ENCODE peak calls at places on chromosomes 12 and 14, in four cellular contexts. V, M, I and P are unnamed samples.

GRCh38 chr14:72549026-72549425 is 344.9 kb downstream of the DPF3 start:
- DNase-seq in I (no peak), M (no peak), V (no peak), P (peak; percentile 47)

GRCh38 chr12:121942145-121942718 is 23.8 kb downstream of the CFAP251 start:
- DNase-seq in I (no peak), M (no peak), V (peak; percentile 64), P (no peak)

GRCh38 chr14:23884541-23884904 is 69.0 kb upstream of the DHRS4 start:
- DNase-seq in M (no peak), I (no peak), V (no peak), P (no peak)

GRCh38 chr12:100138048-100138907 is 4.4 kb downstream of the BLTP3B start:
- DNase-seq in V (peak; percentile 22), I (peak; percentile 67), M (no peak), P (peak; percentile 52)

GRCh38 chr14:105258846-105259245 is 10.5 kb downstream of the BTBD6 start:
- DNase-seq in M (no peak), I (no peak), V (no peak), P (no peak)

GRCh38 chr14:84520711-84521338 is 1009.1 kb upstream of the FLRT2 start:
- DNase-seq in V (no peak), M (no peak), I (no peak), P (no peak)

GRCh38 chr14:26791117-26791806 is 193.4 kb upstream of the NOVA1 start:
- DNase-seq in M (no peak), V (no peak), I (no peak), P (no peak)

GRCh38 chr12:57477710-57478681 is 1.7 kb downstream of the ARHGAP9 start:
- DNase-seq in V (no peak), I (peak; percentile 61), M (no peak), P (no peak)

GRCh38 chr12:236445-236844 is 22.5 kb upstream of the SLC6A12 start:
- DNase-seq in M (no peak), V (no peak), I (no peak), P (no peak)

GRCh38 chr14:33457021-33457420 is 493.9 kb downstream of the EGLN3 start:
- DNase-seq in M (no peak), I (no peak), V (peak; percentile 3), P (peak; percentile 13)

GRCh38 chr14:89702151-89702936 is 252.2 kb downstream of the EFCAB11 start:
- DNase-seq in M (no peak), I (no peak), V (peak; percentile 33), P (peak; percentile 76)

GRCh38 chr12:106044773-106045172 is 94.0 kb downstream of the NUAK1 start:
- DNase-seq in V (peak; percentile 80), M (no peak), I (no peak), P (peak; percentile 25)

GRCh38 chr14:74941676-74942097 is 13.7 kb downstream of the PGF start:
- DNase-seq in I (no peak), V (peak; percentile 78), M (no peak), P (peak; percentile 80)

GRCh38 chr12:3033538-3033865 is 43.7 kb upstream of the TSPAN9 start:
- DNase-seq in V (no peak), M (no peak), I (no peak), P (no peak)

GRCh38 chr14:53953002-53953827 is 3.4 kb downstream of the BMP4 start:
- DNase-seq in M (peak; percentile 44), V (peak; percentile 88), I (no peak), P (peak; percentile 58)

GRCh38 chr12:12017798-12018197 is 52.9 kb upstream of the BCL2L14 start:
- DNase-seq in I (no peak), M (no peak), V (no peak), P (no peak)

GRCh38 chr14:96635850-96636249 is 133.7 kb downstream of the PAPOLA start:
- DNase-seq in V (peak; percentile 46), M (no peak), I (no peak), P (no peak)

GRCh38 chr12:53047221-53048032 is 2.4 kb upstream of the TNS2 start:
- DNase-seq in I (peak; percentile 35), V (peak; percentile 77), M (peak; percentile 74), P (peak; percentile 87)

GRCh38 chr12:58819345-58819744 is 101.0 kb downstream of the LRIG3 start:
- DNase-seq in M (no peak), V (no peak), I (no peak), P (no peak)

GRCh38 chr12:40834321-40834720 is 142.1 kb downstream of the CNTN1 start:
- DNase-seq in M (no peak), V (no peak), I (no peak), P (no peak)

GRCh38 chr14:91924871-91925726 is 22.4 kb downstream of the FBLN5 start:
- DNase-seq in V (no peak), M (no peak), I (no peak), P (no peak)

GRCh38 chr12:121767525-121768016 is 25.9 kb downstream of the RHOF start:
- DNase-seq in I (no peak), V (peak; percentile 30), M (no peak), P (peak; percentile 90)

GRCh38 chr12:18861287-18861858 is 123.5 kb downstream of the CAPZA3 start:
- DNase-seq in I (peak; percentile 6), V (peak; percentile 40), M (no peak), P (peak; percentile 28)

GRCh38 chr12:123269980-123270379 is 1.7 kb downstream of the CDK2AP1 start:
- DNase-seq in I (no peak), V (no peak), M (no peak), P (no peak)

GRCh38 chr14:90456551-90456950 is 59.7 kb downstream of the CALM1 start:
- DNase-seq in M (peak; percentile 48), I (no peak), V (no peak), P (no peak)

GRCh38 chr12:29516431-29516875 is 19.0 kb upstream of the OVCH1 start:
- DNase-seq in V (peak; percentile 2), I (no peak), M (no peak), P (peak; percentile 45)

GRCh38 chr14:31221266-31221665 is 13.7 kb upstream of the HECTD1 start:
- DNase-seq in M (no peak), V (no peak), I (no peak), P (no peak)

GRCh38 chr14:104816678-104816945 is 15.7 kb downstream of the ZBTB42 start:
- DNase-seq in I (no peak), M (no peak), V (no peak), P (no peak)

GRCh38 chr12:84502180-84502857 is 410.3 kb downstream of the SLC6A15 start:
- DNase-seq in V (peak; percentile 7), M (no peak), I (no peak), P (peak; percentile 9)

GRCh38 chr12:50572275-50572674 is 67.5 kb downstream of the DIP2B start:
- DNase-seq in M (no peak), I (peak; percentile 93), V (peak; percentile 75), P (peak; percentile 94)

GRCh38 chr14:59004012-59004411 is 184.5 kb upstream of the DAAM1 start:
- DNase-seq in V (no peak), M (no peak), I (no peak), P (peak; percentile 33)

GRCh38 chr12:3496964-3497363 is 6.0 kb downstream of the PRMT8 start:
- DNase-seq in V (no peak), M (peak; percentile 23), I (no peak), P (no peak)

GRCh38 chr12:22765731-22766130 is 140.8 kb downstream of the ETNK1 start:
- DNase-seq in V (no peak), I (no peak), M (no peak), P (no peak)

GRCh38 chr12:60333461-60333860 is 737.6 kb downstream of the SLC16A7 start:
- DNase-seq in V (peak; percentile 16), I (no peak), M (no peak), P (no peak)

GRCh38 chr14:55071870-55072640 is 20.6 kb downstream of the MAPK1IP1L start:
- DNase-seq in I (no peak), V (peak; percentile 83), M (no peak), P (peak; percentile 98)

GRCh38 chr12:27257104-27257848 is 13.2 kb downstream of the STK38L start:
- DNase-seq in V (peak; percentile 46), I (no peak), M (no peak), P (peak; percentile 77)

GRCh38 chr12:82955020-82955419 is 268.3 kb downstream of the TMTC2 start:
- DNase-seq in I (no peak), V (no peak), M (no peak), P (peak; percentile 1)

GRCh38 chr12:34405286-34406227 is 383.3 kb downstream of the ALG10 start:
- DNase-seq in I (no peak), M (no peak), V (no peak), P (no peak)